ENCODE peak calls at places on chromosomes 16 and 17, in seven cellular contexts. X is Peyer's patch, P is pancreas, Y is dorsolateral prefrontal cortex, A is PC-3, U is fibroblast of lung, C is heart right ventricle. F is an unnamed sample.

GRCh38 chr16:53741546-53741945 is 37.6 kb downstream of the FTO start:
- DNase-seq in P (no peak), A (peak), Y (no peak), U (peak), X (no peak), C (no peak), F (no peak)

GRCh38 chr17:80785477-80786178 is 206.0 kb upstream of the CHMP6 start:
- DNase-seq in X (no peak), P (no peak), C (no peak), A (no peak), Y (no peak), U (peak), F (no peak)

GRCh38 chr16:61366006-61366405 is 670.2 kb downstream of the CDH8 start:
- DNase-seq in A (no peak), P (no peak), Y (no peak), C (no peak), U (no peak), X (no peak), F (no peak)

GRCh38 chr17:75976175-75976848 is 2.7 kb downstream of the ACOX1 start:
- DNase-seq in C (no peak), Y (no peak), P (no peak), X (no peak), U (peak), A (no peak), F (no peak)

GRCh38 chr16:13936596-13937081 is 16.7 kb downstream of the ERCC4 start:
- DNase-seq in A (peak), C (no peak), Y (no peak), X (no peak), U (peak), P (peak), F (peak)

GRCh38 chr17:57207396-57207795 is 48.9 kb upstream of the MSI2 start:
- DNase-seq in Y (no peak), X (no peak), A (no peak), U (no peak), P (no peak), C (no peak), F (no peak)

GRCh38 chr16:27455700-27456099 is 53.7 kb downstream of the IL21R start:
- DNase-seq in Y (no peak), A (no peak), U (no peak), P (no peak), X (no peak), C (no peak), F (no peak)

GRCh38 chr16:75023019-75023418 is 24.2 kb downstream of the ZNRF1 start:
- DNase-seq in C (no peak), X (no peak), Y (no peak), U (peak), A (no peak), P (no peak), F (no peak)

GRCh38 chr16:25045696-25046381 is 30.7 kb upstream of the ARHGAP17 start:
- DNase-seq in Y (no peak), A (peak), X (no peak), U (peak), C (no peak), P (no peak), F (no peak)

GRCh38 chr17:81419333-81419885 is 24.2 kb downstream of the BAHCC1 start:
- DNase-seq in A (peak), X (no peak), P (peak), Y (peak), C (peak), U (peak), F (no peak)

GRCh38 chr17:30351730-30352129 is 17.9 kb upstream of the TMIGD1 start:
- DNase-seq in P (no peak), A (no peak), C (no peak), X (no peak), Y (no peak), U (no peak), F (no peak)

GRCh38 chr17:1040216-1040600 is 43.3 kb downstream of the TIMM22 start:
- DNase-seq in X (no peak), Y (no peak), A (no peak), P (no peak), U (no peak), C (no peak), F (no peak)

GRCh38 chr17:62807812-62808575 is at the start of gene MARCHF10:
- DNase-seq in A (peak), C (no peak), U (peak), Y (peak), X (no peak), P (peak), F (no peak)

GRCh38 chr17:29595943-29596774 is 3.2 kb downstream of the ANKRD13B start:
- DNase-seq in C (no peak), Y (no peak), X (no peak), A (no peak), U (no peak), P (no peak), F (no peak)

GRCh38 chr16:70476272-70477020 is 22.1 kb downstream of the FCSK start:
- DNase-seq in C (no peak), X (no peak), Y (no peak), A (peak), U (peak), P (no peak), F (peak)

GRCh38 chr17:57953219-57953618 is 2.0 kb downstream of the CUEDC1 start:
- DNase-seq in U (no peak), C (no peak), Y (no peak), A (no peak), P (no peak), X (no peak), F (no peak)

GRCh38 chr16:14199624-14200023 is 128.5 kb downstream of the MRTFB start:
- DNase-seq in U (peak), X (no peak), A (peak), Y (no peak), C (no peak), P (no peak), F (no peak)

GRCh38 chr16:85460983-85461813 is 151.9 kb upstream of the GSE1 start:
- DNase-seq in U (peak), X (no peak), P (no peak), A (peak), Y (no peak), C (no peak), F (no peak)

GRCh38 chr16:75189638-75190245 is 17.2 kb downstream of the CTRB2 start:
- DNase-seq in C (no peak), Y (no peak), U (no peak), A (no peak), P (no peak), X (no peak), F (no peak)

GRCh38 chr17:58337600-58338453 is 9.2 kb upstream of the TSPOAP1 start:
- DNase-seq in P (peak), A (no peak), C (peak), X (peak), U (peak), Y (no peak), F (no peak)

GRCh38 chr17:5418858-5419355 is 555 bp downstream of the NUP88 start:
- DNase-seq in U (peak), X (peak), A (peak), P (peak), C (no peak), Y (no peak), F (peak)

DNA sequence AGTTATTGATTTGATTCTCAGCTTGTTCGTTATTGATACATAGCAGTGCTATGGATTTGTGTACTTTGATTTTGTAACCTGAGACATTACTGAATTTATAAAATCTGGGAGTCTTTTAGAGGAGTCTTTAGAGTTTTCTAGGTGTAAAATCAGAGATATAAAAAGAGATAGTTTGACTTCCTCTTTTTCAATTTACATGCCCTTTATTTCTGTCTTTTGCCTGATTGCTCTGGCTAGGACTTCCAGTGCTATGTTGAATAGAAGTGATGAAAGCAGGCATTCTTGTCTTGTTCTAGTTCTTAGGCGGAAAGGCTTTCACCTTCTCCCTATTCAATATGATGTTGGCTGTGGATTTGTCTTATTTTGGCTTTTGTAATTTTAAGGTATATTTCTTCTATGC is 106.2 kb downstream of the PHKB start:
- DNase-seq in A (no peak), Y (no peak), C (no peak), X (no peak), U (no peak), P (no peak), F (no peak)
- H3K4me3 ChIP-seq in A (no peak), Y (no peak), C (no peak), X (no peak), U (no peak), P (no peak), F (no peak)

GRCh38 chr16:1072526-1073261 is at the start of gene SSTR5:
- DNase-seq in U (no peak), Y (no peak), A (no peak), X (no peak), C (no peak), P (no peak), F (no peak)
- H3K4me3 ChIP-seq in U (no peak), Y (no peak), A (no peak), X (no peak), C (no peak), P (no peak), F (no peak)

GRCh38 chr17:50274945-50275221 is 617 bp downstream of the TMEM92 start:
- DNase-seq in C (no peak), A (no peak), Y (no peak), P (no peak), U (no peak), X (no peak), F (no peak)

GRCh38 chr17:50273654-50274040 is 619 bp upstream of the TMEM92 start:
- DNase-seq in A (no peak), C (no peak), X (no peak), Y (no peak), U (no peak), P (no peak), F (no peak)

GRCh38 chr17:50276588-50277356 is 2.5 kb downstream of the TMEM92 start:
- DNase-seq in U (no peak), Y (no peak), A (peak), P (no peak), X (no peak), C (no peak), F (no peak)

GRCh38 chr17:50274142-50274944 is at the start of gene TMEM92:
- DNase-seq in U (no peak), X (no peak), C (no peak), P (peak), Y (no peak), A (peak), F (no peak)

GRCh38 chr17:50275279-50275678 is 1.0 kb downstream of the TMEM92 start:
- DNase-seq in X (no peak), Y (no peak), P (no peak), U (no peak), C (no peak), A (no peak), F (no peak)
- H3K4me3 ChIP-seq in X (peak), Y (no peak), P (no peak), U (no peak), C (no peak), A (peak), F (peak)

DNA sequence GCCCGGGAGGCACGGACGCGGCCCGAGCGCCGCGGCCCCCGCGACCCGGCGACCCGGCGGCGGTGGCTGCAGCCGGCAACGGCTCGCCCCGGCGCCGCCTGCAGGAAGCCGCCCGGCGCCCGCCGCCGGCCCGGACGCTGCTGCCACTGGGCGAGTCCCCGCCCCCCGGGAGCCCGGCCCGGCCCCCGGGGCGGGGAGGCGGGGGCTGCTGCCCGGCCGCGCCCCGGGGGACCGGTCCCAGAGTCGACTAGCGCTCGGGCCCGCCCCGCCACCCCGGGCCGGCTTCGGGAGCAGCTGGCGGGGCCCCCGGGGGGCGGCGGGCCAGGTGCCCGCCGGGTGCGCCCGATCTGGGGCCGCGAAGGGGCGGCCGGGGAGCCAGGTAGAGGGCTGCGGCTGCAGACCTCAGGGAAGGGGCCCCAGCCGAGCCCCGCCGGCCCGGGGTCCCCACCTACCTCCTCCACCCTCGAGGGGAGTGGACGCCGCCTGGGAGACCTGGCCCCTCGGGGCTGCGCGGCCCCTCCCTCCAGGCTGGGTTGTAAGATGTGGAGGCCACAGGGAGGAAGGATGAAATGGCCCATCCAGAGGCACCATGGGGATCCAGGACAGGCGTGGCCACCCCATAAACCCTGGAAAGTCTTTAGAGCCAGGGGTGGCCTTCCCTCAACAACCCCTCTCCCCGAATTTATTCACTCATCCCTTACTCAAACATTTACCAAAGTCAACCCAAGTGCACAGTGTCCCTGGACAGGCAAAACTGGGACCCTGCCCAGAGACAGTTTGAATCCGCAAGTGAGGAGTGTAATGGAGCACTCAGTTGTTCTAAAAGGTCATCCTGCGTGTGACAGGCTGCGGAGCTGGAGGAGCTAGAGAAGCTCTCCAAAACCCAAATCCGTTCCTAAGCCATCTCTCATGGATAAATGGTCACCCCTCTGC is at the start of gene CDYL2:
- DNase-seq in X (peak), U (peak), C (peak), Y (no peak), P (peak), A (peak), F (no peak)
- H3K4me3 ChIP-seq in X (peak), U (peak), C (peak), Y (peak), P (peak), A (peak), F (peak)

GRCh38 chr16:17743158-17743557 is 272.4 kb upstream of the XYLT1 start:
- DNase-seq in P (no peak), Y (no peak), X (no peak), U (no peak), A (no peak), C (no peak), F (no peak)

GRCh38 chr16:17743578-17743977 is 272.8 kb upstream of the XYLT1 start:
- DNase-seq in P (no peak), U (no peak), A (no peak), C (no peak), X (no peak), Y (no peak), F (no peak)

GRCh38 chr16:17748005-17748719 is 277.4 kb upstream of the XYLT1 start:
- DNase-seq in P (no peak), U (no peak), C (no peak), A (no peak), X (no peak), Y (no peak), F (no peak)

GRCh38 chr16:17747357-17747756 is 276.6 kb upstream of the XYLT1 start:
- DNase-seq in P (no peak), A (no peak), U (no peak), Y (no peak), X (no peak), C (no peak), F (no peak)

GRCh38 chr16:17744903-17745581 is 274.3 kb upstream of the XYLT1 start:
- DNase-seq in U (peak), X (no peak), C (no peak), P (no peak), A (no peak), Y (no peak), F (no peak)
- H3K4me3 ChIP-seq in U (no peak), X (no peak), C (no peak), P (no peak), A (no peak), Y (no peak), F (no peak)

DNA sequence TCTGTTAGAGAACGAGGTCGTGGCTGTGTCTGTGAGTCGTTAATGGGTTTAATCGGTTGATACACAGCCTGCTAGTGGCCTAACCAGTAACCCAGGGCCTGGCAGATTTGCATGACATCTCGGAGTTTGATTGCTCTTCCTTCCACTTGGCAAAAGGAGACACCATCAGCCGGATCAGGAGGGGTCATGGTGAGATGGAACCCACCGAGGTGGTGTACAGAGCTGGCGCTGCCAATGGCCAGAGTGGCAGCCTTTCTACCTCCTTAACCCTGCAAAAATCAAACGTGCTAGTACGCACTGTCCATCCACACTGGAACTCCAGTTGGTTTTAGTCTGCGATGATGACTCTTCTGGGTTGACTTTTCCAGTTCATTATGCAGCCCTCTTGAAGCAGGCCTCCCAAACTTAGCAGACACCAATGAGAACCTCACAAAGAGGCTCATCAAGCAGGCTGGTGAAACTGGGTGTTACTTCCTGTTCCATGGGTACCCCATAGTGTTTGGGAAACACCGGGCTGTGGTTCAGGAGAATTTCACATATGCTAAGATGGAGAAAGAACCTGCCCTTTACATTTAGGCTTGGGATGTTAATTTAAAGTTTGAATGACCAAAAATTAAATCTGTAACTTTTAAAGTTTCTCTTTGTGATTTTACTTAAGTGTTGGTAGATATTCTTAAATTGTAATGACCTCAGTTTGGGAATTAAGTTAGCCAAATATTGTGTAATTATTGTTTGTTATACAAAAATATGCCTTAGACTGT is 4.2 kb downstream of the HS3ST3B1 start:
- DNase-seq in A (no peak), Y (no peak), U (peak), X (no peak), P (no peak), C (no peak), F (no peak)
- H3K4me3 ChIP-seq in A (no peak), Y (no peak), U (peak), X (no peak), P (no peak), C (peak), F (no peak)

GRCh38 chr17:7204335-7204734 is 15.3 kb downstream of the DLG4 start:
- DNase-seq in Y (peak), C (no peak), U (no peak), P (no peak), A (no peak), X (no peak), F (no peak)
- H3K4me3 ChIP-seq in Y (peak), C (peak), U (no peak), P (no peak), A (no peak), X (peak), F (no peak)

F was measured in epithelial cell of proximal tubule.